ENCODE peak calls at places on chromosomes 5 and 9, in five cellular contexts. M is hepatocyte; U is KG1; N is CD4-positive, alpha-beta memory T cell; H is ACHN. X is an unnamed sample.

GRCh38 chr9:35650341-35651158 is at the start of gene SIT1:
- DNase-seq in M (no peak), U (no peak), N (peak), H (no peak), X (no peak)

GRCh38 chr9:98147582-98147981 is 28.6 kb upstream of the TRIM14 start:
- DNase-seq in M (no peak), U (no peak), N (no peak), H (no peak), X (no peak)

GRCh38 chr9:34463098-34463900 is 4.7 kb downstream of the DNAI1 start:
- DNase-seq in M (no peak), U (no peak), N (no peak), H (no peak), X (no peak)

GRCh38 chr9:24738421-24738961 is 192.8 kb upstream of the IZUMO3 start:
- DNase-seq in M (no peak), U (no peak), N (no peak), H (no peak), X (no peak)

GRCh38 chr5:73793911-73794310 is 167.9 kb downstream of the ARHGEF28 start:
- DNase-seq in M (no peak), U (no peak), N (no peak), H (no peak), X (no peak)

GRCh38 chr9:35736201-35736633 is 3.8 kb downstream of the CREB3 start:
- DNase-seq in M (peak), U (peak), N (peak), H (peak), X (peak)

GRCh38 chr9:93299418-93300174 is 115.7 kb downstream of the WNK2 start:
- DNase-seq in M (no peak), U (no peak), N (no peak), H (no peak), X (no peak)

GRCh38 chr9:89093201-89093600 is 85.4 kb downstream of the SHC3 start:
- DNase-seq in M (no peak), U (no peak), N (no peak), H (no peak), X (no peak)

GRCh38 chr5:76610196-76610595 is 13.0 kb downstream of the F2RL2 start:
- DNase-seq in M (no peak), U (no peak), N (no peak), H (no peak), X (no peak)

GRCh38 chr5:76617675-76618074 is 5.5 kb downstream of the F2RL2 start:
- DNase-seq in M (no peak), U (no peak), N (no peak), H (no peak), X (no peak)

GRCh38 chr5:82975396-82975795 is 101.8 kb downstream of the TMEM167A start:
- DNase-seq in M (no peak), U (no peak), N (no peak), H (peak), X (no peak)

GRCh38 chr5:173689713-173690360 is 73.4 kb upstream of the BOD1 start:
- DNase-seq in M (no peak), U (no peak), N (no peak), H (no peak), X (peak)

GRCh38 chr9:127812936-127813675 is 10.4 kb downstream of the FPGS start:
- DNase-seq in M (no peak), U (no peak), N (no peak), H (no peak), X (no peak)

GRCh38 chr5:121008041-121008440 is 543.9 kb downstream of the PRR16 start:
- DNase-seq in M (no peak), U (no peak), N (no peak), H (no peak), X (no peak)

GRCh38 chr9:38035873-38036272 is 33.2 kb downstream of the SHB start:
- DNase-seq in M (no peak), U (no peak), N (no peak), H (peak), X (no peak)

GRCh38 chr5:149656576-149657182 is 73.4 kb upstream of the PPARGC1B start:
- DNase-seq in M (peak), U (no peak), N (no peak), H (peak), X (no peak)

GRCh38 chr9:79559501-79560181 is 12.1 kb upstream of the TLE4 start:
- DNase-seq in M (no peak), U (no peak), N (no peak), H (no peak), X (no peak)

GRCh38 chr9:20990867-20991266 is 40.6 kb downstream of the HACD4 start:
- DNase-seq in M (no peak), U (peak), N (no peak), H (no peak), X (no peak)

GRCh38 chr5:135553688-135554462 is 18.1 kb upstream of the NEUROG1 start:
- DNase-seq in M (peak), U (no peak), N (no peak), H (peak), X (no peak)

GRCh38 chr5:73673161-73673591 is 47.2 kb downstream of the ARHGEF28 start:
- DNase-seq in M (peak), U (no peak), N (no peak), H (peak), X (no peak)

GRCh38 chr5:143115381-143115780 is 288.1 kb downstream of the NR3C1 start:
- DNase-seq in M (no peak), U (no peak), N (no peak), H (no peak), X (no peak)

GRCh38 chr9:129665814-129666511 is 516 bp downstream of the PRRX2 start:
- DNase-seq in M (no peak), U (no peak), N (no peak), H (no peak), X (no peak)

GRCh38 chr5:26388946-26389345 is 649.4 kb downstream of the CDH9 start:
- DNase-seq in M (no peak), U (no peak), N (no peak), H (peak), X (no peak)

GRCh38 chr9:136399176-136400037 is 563 bp downstream of the SNAPC4 start:
- DNase-seq in M (peak), U (no peak), N (peak), H (peak), X (peak)

GRCh38 chr9:132698989-132699388 is 28.7 kb downstream of the GTF3C4 start:
- DNase-seq in M (no peak), U (no peak), N (no peak), H (no peak), X (no peak)

GRCh38 chr9:73916016-73916673 is 581.0 kb upstream of the RORB start:
- DNase-seq in M (peak), U (no peak), N (no peak), H (peak), X (peak)

GRCh38 chr5:893137-893506 is 438 bp downstream of the TRIP13 start:
- DNase-seq in M (no peak), U (no peak), N (peak), H (no peak), X (no peak)

GRCh38 chr9:2363138-2363745 is 258.3 kb upstream of the VLDLR start:
- DNase-seq in M (no peak), U (no peak), N (no peak), H (no peak), X (no peak)

GRCh38 chr5:56620903-56621680 is 194.3 kb upstream of the MAP3K1 start:
- DNase-seq in M (no peak), U (no peak), N (no peak), H (no peak), X (no peak)

GRCh38 chr9:16258708-16259107 is 611.8 kb downstream of the BNC2 start:
- DNase-seq in M (no peak), U (peak), N (no peak), H (no peak), X (no peak)

GRCh38 chr5:149358294-149358651 is 427 bp downstream of the PCYOX1L start:
- DNase-seq in M (peak), U (no peak), N (peak), H (no peak), X (no peak)

GRCh38 chr9:123481209-123481865 is 125.3 kb downstream of the CRB2 start:
- DNase-seq in M (no peak), U (no peak), N (no peak), H (no peak), X (no peak)

GRCh38 chr9:87711857-87712800 is 13.8 kb upstream of the CTSL start:
- DNase-seq in M (peak), U (no peak), N (no peak), H (peak), X (no peak)

X was measured in retina.